ENCODE peak calls at places on chromosomes 11 and 22, in four cellular contexts. E is HL-60, O is GM12878, F is K562. P is an unnamed sample.

GRCh38 chr11:130979386-130979972 is 63.2 kb upstream of the SNX19 start:
- DNase-seq in O (no peak), F (peak; percentile 3), E (no peak), P (no peak)

GRCh38 chr11:47924184-47924671 is 56.1 kb upstream of the PTPRJ start:
- DNase-seq in F (no peak), E (no peak), O (no peak), P (no peak)

GRCh38 chr22:46881373-46882118 is 119.1 kb downstream of the TBC1D22A start:
- DNase-seq in O (no peak), E (no peak), F (no peak), P (no peak)

GRCh38 chr11:130388607-130389205 is 39.7 kb downstream of the ADAMTS8 start:
- DNase-seq in O (no peak), E (no peak), F (no peak), P (no peak)

GRCh38 chr11:106990322-106990721 is 28.0 kb downstream of the GUCY1A2 start:
- DNase-seq in O (no peak), E (no peak), F (no peak), P (no peak)

GRCh38 chr11:25769287-25769686 is 562.6 kb upstream of the ANO3 start:
- DNase-seq in F (no peak), O (no peak), E (no peak), P (no peak)

GRCh38 chr11:119343726-119344125 is 2.8 kb downstream of the MFRP start:
- DNase-seq in E (no peak), O (no peak), F (no peak), P (no peak)

GRCh38 chr11:62062223-62062861 is 61.5 kb upstream of the INCENP start:
- DNase-seq in O (no peak), E (no peak), F (no peak), P (no peak)

GRCh38 chr22:31683181-31684105 is 21.4 kb upstream of the PISD start:
- DNase-seq in O (no peak), E (no peak), F (no peak), P (no peak)

GRCh38 chr11:121575250-121575962 is 122.6 kb upstream of the SORL1-AS1 start:
- DNase-seq in F (no peak), O (peak; percentile 74), E (peak; percentile 52), P (no peak)

GRCh38 chr11:130834886-130835285 is 81.4 kb downstream of the SNX19 start:
- DNase-seq in F (no peak), O (no peak), E (no peak), P (no peak)

GRCh38 chr11:44017443-44018126 is 30.2 kb upstream of the ACCSL start:
- DNase-seq in O (no peak), F (no peak), E (no peak), P (no peak)

GRCh38 chr11:57982763-57983162 is 40.9 kb upstream of the OR9Q1 start:
- DNase-seq in O (no peak), F (no peak), E (no peak), P (no peak)

GRCh38 chr22:44400763-44401060 is 88.0 kb upstream of the SHISAL1 start:
- DNase-seq in O (no peak), F (no peak), E (no peak), P (no peak)

GRCh38 chr22:20091690-20092476 is 11.8 kb downstream of the DGCR8 start:
- DNase-seq in F (no peak), O (no peak), E (no peak), P (no peak)

GRCh38 chr11:134032501-134033091 is 36.3 kb upstream of the JAM3 start:
- DNase-seq in O (no peak), E (no peak), F (no peak), P (no peak)

GRCh38 chr11:57514538-57515331 is 767 bp downstream of the SLC43A1 start:
- DNase-seq in F (peak; percentile 76), O (no peak), E (peak; percentile 69), P (peak; percentile 64)

GRCh38 chr11:120061036-120061760 is 76.7 kb downstream of the TRIM29 start:
- DNase-seq in O (no peak), E (no peak), F (no peak), P (no peak)

GRCh38 chr22:45932066-45932465 is 44.9 kb downstream of the WNT7B start:
- DNase-seq in F (no peak), O (no peak), E (no peak), P (no peak)

GRCh38 chr11:20127671-20128527 is 32.4 kb downstream of the DBX1 start:
- DNase-seq in O (no peak), E (peak; percentile 60), F (peak; percentile 81), P (peak; percentile 43)

GRCh38 chr11:19327280-19327679 is 86.5 kb upstream of the E2F8 start:
- DNase-seq in O (no peak), F (no peak), E (no peak), P (no peak)

GRCh38 chr22:37626144-37626543 is 13.3 kb upstream of the SH3BP1 start:
- DNase-seq in E (no peak), F (no peak), O (no peak), P (no peak)

GRCh38 chr11:30586251-30587144 is at the start of gene MPPED2:
- DNase-seq in F (peak; percentile 2), E (peak; percentile 8), O (no peak), P (peak; percentile 71)

GRCh38 chr11:47514825-47515647 is 37.9 kb downstream of the CELF1 start:
- DNase-seq in E (peak; percentile 72), O (no peak), F (peak; percentile 70), P (no peak)

DNA sequence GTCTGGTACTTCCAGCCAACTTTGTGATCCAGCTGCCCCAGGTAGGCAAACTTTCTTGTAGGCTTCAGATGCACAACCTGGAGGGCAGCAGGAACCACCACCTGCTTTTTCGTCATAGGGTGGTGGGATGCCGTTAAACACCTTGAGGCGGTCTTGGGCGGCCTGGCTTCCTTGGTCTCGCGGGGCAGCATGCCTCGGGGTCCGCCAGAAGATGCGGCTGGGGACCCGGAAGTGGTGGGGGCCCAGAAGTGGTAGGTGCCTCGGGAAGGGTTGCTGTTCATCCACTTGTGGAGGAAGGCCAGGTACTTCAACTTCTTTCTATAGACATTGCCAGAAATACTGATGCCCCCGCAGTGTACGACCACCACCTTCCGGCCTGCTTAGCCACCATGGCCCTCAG is 13.3 kb downstream of the DUSP18 start:
- DNase-seq in O (no peak), E (no peak), F (no peak), P (no peak)
- TF ChIP-seq SPI1 in O (no peak), E (no peak), F (no peak), P (no peak)

GRCh38 chr11:71545405-71545966 is 2.7 kb upstream of the KRTAP5-9 start:
- DNase-seq in E (no peak), F (no peak), O (no peak), P (no peak)

GRCh38 chr11:71544525-71545214 is 3.5 kb upstream of the KRTAP5-9 start:
- DNase-seq in O (no peak), E (no peak), F (no peak), P (no peak)

GRCh38 chr11:71551711-71552110 is 3.5 kb downstream of the KRTAP5-9 start:
- DNase-seq in F (no peak), E (peak; percentile 31), O (no peak), P (no peak)

GRCh38 chr11:71548716-71549151 is 514 bp downstream of the KRTAP5-9 start:
- DNase-seq in E (peak; percentile 72), F (no peak), O (no peak), P (no peak)

GRCh38 chr11:71548120-71548519 is at the start of gene KRTAP5-9:
- DNase-seq in E (no peak), O (no peak), F (no peak), P (no peak)
- TF ChIP-seq SPI1 in E (peak; percentile 41), O (no peak), F (no peak), P (no peak)

GRCh38 chr22:17939011-17939410 is 85.3 kb downstream of the MICAL3 start:
- DNase-seq in E (no peak), F (no peak), O (no peak), P (no peak)
- TF ChIP-seq SPI1 in E (no peak), F (no peak), O (no peak), P (no peak)

DNA sequence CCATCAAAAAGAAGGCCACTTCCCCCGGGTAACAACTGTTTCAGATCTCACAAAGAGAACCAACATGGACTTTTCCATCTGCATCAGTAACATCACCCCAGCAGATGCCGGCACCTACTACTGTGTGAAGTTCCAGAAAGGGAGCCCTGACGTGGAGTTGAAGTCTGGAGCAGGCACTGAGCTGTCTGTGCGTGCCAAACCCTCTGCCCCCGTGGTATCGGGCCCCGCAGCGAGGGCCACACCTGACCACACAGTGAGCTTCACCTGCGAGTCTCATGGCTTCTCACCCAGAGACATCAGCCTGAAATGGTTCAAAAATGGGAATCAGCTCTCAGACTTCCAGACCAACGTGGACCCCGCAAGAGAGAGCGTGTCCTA is 3.7 kb downstream of the SEC14L6 start:
- DNase-seq in E (no peak), O (no peak), F (no peak), P (no peak)
- TF ChIP-seq SPI1 in E (no peak), O (no peak), F (no peak), P (no peak)

GRCh38 chr11:110069158-110069737 is 23.9 kb upstream of the ZC3H12C start:
- DNase-seq in O (no peak), F (peak; percentile 80), E (peak; percentile 60), P (no peak)
- TF ChIP-seq SPI1 in O (no peak), F (peak; percentile 50), E (peak; percentile 21), P (no peak)

GRCh38 chr11:5937868-5938602 is 4.0 kb upstream of the OR56A3 start:
- DNase-seq in E (no peak), F (no peak), O (no peak), P (no peak)
- TF ChIP-seq SPI1 in E (no peak), F (no peak), O (no peak), P (no peak)